ENCODE peak calls at places on chromosome 20, in six cellular contexts. Y is WERI-Rb-1; S is cardiac muscle cell; H is stimulated activated effector memory CD8-positive, alpha-beta T cell treated with anti-CD3 and anti-CD28 coated beads, Interleukin-12 subunit alpha, Interleukin-12 subunit beta, amount 100 ng/mL, for 72 hours; G is activated T-helper 1 cell treated with anti-CD3 and anti-CD28 coated beads, Interleukin-12 subunit alpha, Interleukin-12 subunit beta, Interleukin-2, Interleukin-4 antibody, amounts not matched to agents 30 ng/mL and 10 ng/mL and 1 ng/mL, durations not matched to agents 14 hours and 24 hours and 36 hours; M is GM03348. P is an unnamed sample.

GRCh38 chr20:63697868-63698545 is 1.6 kb downstream of the TNFRSF6B start:
- DNase-seq in Y (no peak), G (no peak), S (no peak), H (no peak), M (no peak), P (no peak)

GRCh38 chr20:61846741-61847419 is 218.8 kb downstream of the TAF4 start:
- DNase-seq in H (no peak), S (no peak), Y (no peak), G (no peak), M (no peak), P (no peak)

GRCh38 chr20:38673731-38674177 is 50.5 kb upstream of the SLC32A1 start:
- DNase-seq in M (no peak), G (no peak), Y (peak; percentile 30), H (peak; percentile 10), S (peak; percentile 15), P (no peak)

GRCh38 chr20:41616228-41616627 is 1.9 kb downstream of the CHD6 start:
- DNase-seq in G (no peak), H (no peak), Y (no peak), S (peak; percentile 56), M (peak; percentile 43), P (no peak)

GRCh38 chr20:20211988-20212518 is 155.9 kb upstream of the INSM1 start:
- DNase-seq in M (no peak), Y (no peak), G (no peak), H (no peak), S (no peak), P (no peak)

GRCh38 chr20:36548006-36548315 is 6.6 kb downstream of the MYL9 start:
- DNase-seq in H (no peak), S (no peak), G (no peak), M (peak; percentile 5), Y (peak; percentile 65), P (no peak)

GRCh38 chr20:46483879-46484278 is 29.5 kb downstream of the ZNF334 start:
- DNase-seq in H (no peak), Y (no peak), M (no peak), S (no peak), G (no peak), P (no peak)

GRCh38 chr20:22686097-22686496 is 101.7 kb upstream of the FOXA2 start:
- DNase-seq in S (peak; percentile 78), M (peak; percentile 88), Y (peak; percentile 20), G (no peak), H (no peak), P (peak; percentile 6)

GRCh38 chr20:3696200-3696599 is 14.4 kb upstream of the ADAM33 start:
- DNase-seq in S (no peak), H (no peak), M (no peak), Y (no peak), G (no peak), P (no peak)